ENCODE peak calls at places on chromosome 13, in four cellular contexts. P, Q, V and O are unnamed samples.
A peak's percentile ranks its signal among the peaks of the same experiment; 100 is the strongest.

GRCh38 chr13:107964356-107964755 is 251.0 kb downstream of the LIG4 start:
- DNase-seq in P (no peak), Q (no peak), V (no peak), O (no peak)

GRCh38 chr13:50213526-50213925 is 198.3 kb downstream of the KCNRG start:
- DNase-seq in P (no peak), Q (no peak), V (no peak), O (no peak)

GRCh38 chr13:29954082-29955043 is 103.9 kb upstream of the UBL3 start:
- DNase-seq in P (no peak), Q (peak; percentile 51), V (no peak), O (no peak)

GRCh38 chr13:75481176-75482069 is 546 bp downstream of the TBC1D4 start:
- DNase-seq in P (no peak), Q (peak; percentile 24), V (peak; percentile 24), O (no peak)

GRCh38 chr13:103431880-103432279 is 365.7 kb upstream of the SLC10A2 start:
- DNase-seq in P (no peak), Q (no peak), V (no peak), O (no peak)

GRCh38 chr13:37621811-37622361 is 23.3 kb upstream of the POSTN start:
- DNase-seq in P (no peak), Q (no peak), V (no peak), O (no peak)

GRCh38 chr13:85798999-85799646 is at the start of gene SLITRK6:
- DNase-seq in P (no peak), Q (no peak), V (no peak), O (no peak)

GRCh38 chr13:76014618-76015315 is 378.6 kb downstream of the LMO7 start:
- DNase-seq in P (no peak), Q (no peak), V (no peak), O (no peak)

GRCh38 chr13:110226051-110226562 is 80.8 kb downstream of the COL4A1 start:
- DNase-seq in P (no peak), Q (no peak), V (no peak), O (no peak)

GRCh38 chr13:71867101-71867814 is at the start of gene DACH1:
- DNase-seq in P (peak; percentile 59), Q (peak; percentile 53), V (peak; percentile 71), O (no peak)

GRCh38 chr13:31111136-31111535 is 50.6 kb downstream of the HSPH1 start:
- DNase-seq in P (no peak), Q (no peak), V (no peak), O (no peak)

GRCh38 chr13:114009590-114010400 is 35.9 kb upstream of the C13orf46 start:
- DNase-seq in P (no peak), Q (no peak), V (no peak), O (no peak)

GRCh38 chr13:21014666-21015170 is 46.7 kb downstream of the LATS2 start:
- DNase-seq in P (no peak), Q (no peak), V (no peak), O (no peak)

GRCh38 chr13:114314074-114314912 is at the start of gene CHAMP1:
- DNase-seq in P (peak; percentile 92), Q (peak; percentile 95), V (peak; percentile 97), O (no peak)

GRCh38 chr13:113958373-113958772 is 15.5 kb downstream of the C13orf46 start:
- DNase-seq in P (no peak), Q (no peak), V (no peak), O (no peak)

GRCh38 chr13:76383671-76384461 is 502.3 kb downstream of the KCTD12 start:
- DNase-seq in P (no peak), Q (peak; percentile 30), V (peak; percentile 7), O (no peak)

GRCh38 chr13:47437411-47437810 is 540.6 kb upstream of the HTR2A start:
- DNase-seq in P (no peak), Q (no peak), V (no peak), O (no peak)

GRCh38 chr13:108595416-108596257 is 33.8 kb upstream of the MYO16 start:
- DNase-seq in P (no peak), Q (no peak), V (no peak), O (no peak)

GRCh38 chr13:45481688-45482087 is 16.9 kb downstream of the COG3 start:
- DNase-seq in P (no peak), Q (no peak), V (no peak), O (no peak)

GRCh38 chr13:73754727-73755292 is 379.4 kb downstream of the KLF12 start:
- DNase-seq in P (no peak), Q (no peak), V (no peak), O (no peak)

GRCh38 chr13:74087304-74087703 is 46.9 kb downstream of the KLF12 start:
- DNase-seq in P (no peak), Q (no peak), V (no peak), O (no peak)

GRCh38 chr13:72561791-72562190 is 165.6 kb downstream of the MZT1 start:
- DNase-seq in P (no peak), Q (no peak), V (no peak), O (no peak)

GRCh38 chr13:25180795-25181537 is 8.9 kb upstream of the AMER2 start:
- DNase-seq in P (no peak), Q (no peak), V (no peak), O (no peak)

GRCh38 chr13:33015791-33016323 is 366 bp upstream of the KL start:
- DNase-seq in P (peak; percentile 51), Q (peak; percentile 21), V (peak; percentile 47), O (no peak)

GRCh38 chr13:47794963-47795362 is 206.1 kb downstream of the SUCLA2 start:
- DNase-seq in P (no peak), Q (no peak), V (no peak), O (no peak)

GRCh38 chr13:111854403-111854802 is 212.5 kb upstream of the SOX1 start:
- DNase-seq in P (no peak), Q (no peak), V (no peak), O (peak; percentile 80)

GRCh38 chr13:99842379-99842778 is 129.2 kb downstream of the ZIC5 start:
- DNase-seq in P (no peak), Q (no peak), V (no peak), O (no peak)

GRCh38 chr13:24038405-24038804 is 122.1 kb upstream of the SPATA13 start:
- DNase-seq in P (no peak), Q (no peak), V (no peak), O (no peak)

GRCh38 chr13:22915442-22916082 is 265.2 kb upstream of the SGCG start:
- DNase-seq in P (no peak), Q (peak; percentile 46), V (peak; percentile 68), O (no peak)

GRCh38 chr13:101258071-101258470 is 158.2 kb downstream of the NALCN start:
- DNase-seq in P (no peak), Q (no peak), V (no peak), O (no peak)

GRCh38 chr13:51549593-51549992 is 34.7 kb upstream of the WDFY2 start:
- DNase-seq in P (no peak), Q (no peak), V (no peak), O (no peak)

GRCh38 chr13:31172535-31172934 is 10.8 kb upstream of the HSPH1 start:
- DNase-seq in P (no peak), Q (no peak), V (no peak), O (no peak)

DNA sequence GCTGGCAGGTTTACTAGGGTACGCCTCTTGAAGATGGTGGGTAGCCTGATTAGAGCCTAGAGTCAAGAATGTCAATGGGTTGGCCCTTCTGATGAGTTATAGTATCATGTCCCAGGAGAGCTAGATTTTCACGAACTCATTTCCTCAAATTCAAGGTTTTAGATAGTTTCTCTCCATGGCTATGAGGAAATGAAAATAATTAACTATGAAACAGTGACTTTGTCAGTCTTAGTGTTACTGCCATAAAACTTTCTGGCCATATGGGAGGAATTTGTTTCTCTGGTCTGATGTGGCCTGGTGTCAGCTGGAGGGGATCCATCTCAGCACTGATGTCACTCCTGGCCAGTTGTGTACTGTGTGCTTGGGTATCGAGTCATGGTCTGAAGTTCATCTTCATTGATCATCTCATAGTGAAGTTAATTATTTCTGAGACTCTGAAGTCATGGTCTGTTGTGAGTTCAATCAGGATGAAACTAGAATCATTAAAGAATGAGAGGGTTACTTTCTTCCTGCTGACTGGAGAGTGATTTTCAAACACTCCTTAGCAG is 49.4 kb upstream of the TNFSF11 start:
- DNase-seq in P (no peak), Q (no peak), V (no peak), O (no peak)
- TF ChIP-seq POLR2A in P (no peak), Q (no peak), V (no peak), O (no peak)

GRCh38 chr13:53237696-53238095 is 209.1 kb downstream of the OLFM4 start:
- DNase-seq in P (no peak), Q (no peak), V (no peak), O (no peak)
- TF ChIP-seq POLR2AphosphoS5 in P (no peak), Q (no peak), V (no peak), O (no peak)

DNA sequence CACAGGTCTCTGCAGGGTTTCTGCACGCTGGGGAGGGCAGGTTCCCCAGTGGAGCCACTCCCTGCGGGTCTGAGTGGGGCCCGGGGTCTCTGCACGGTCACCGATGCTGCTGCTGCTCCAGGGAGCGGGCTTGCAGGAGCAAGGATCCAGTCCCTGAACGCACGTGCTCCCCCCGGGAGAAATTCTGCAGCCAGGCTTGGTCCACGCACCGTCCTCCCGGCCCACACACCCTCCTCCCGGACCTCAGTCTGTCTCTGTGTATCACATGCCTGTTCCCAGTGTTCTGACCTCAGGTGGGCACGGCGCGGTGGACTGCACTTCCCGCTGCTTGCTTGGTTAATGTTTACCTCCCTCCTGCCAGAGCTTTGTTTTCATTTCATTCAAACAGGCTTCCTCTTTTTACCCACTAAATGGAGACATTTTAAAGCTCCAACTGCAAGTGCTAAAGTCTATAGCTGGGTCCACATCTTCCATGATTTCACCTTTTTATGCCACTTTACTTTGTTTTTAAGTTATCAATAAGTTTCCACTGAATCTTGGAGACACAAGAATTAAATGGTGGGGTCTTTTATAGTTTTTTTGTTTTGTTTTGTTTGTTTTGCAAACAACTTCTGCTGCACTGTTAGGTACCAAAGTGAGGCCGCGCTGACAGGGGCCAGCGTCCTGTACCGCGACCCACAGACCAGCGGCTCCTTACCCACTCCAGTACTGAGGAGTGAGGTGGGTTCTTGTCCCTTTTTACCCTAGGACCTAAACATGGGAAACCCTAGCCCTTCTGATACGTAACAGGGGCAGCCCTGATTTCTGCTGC is 76.0 kb upstream of the MCF2L start:
- DNase-seq in P (no peak), Q (no peak), V (peak; percentile 52), O (no peak)
- H3K27ac ChIP-seq in P (peak overlapping the region; percentile 58), Q (no peak overlapping the region), V (peak overlapping the region; percentile 38), O (no peak overlapping the region)

DNA sequence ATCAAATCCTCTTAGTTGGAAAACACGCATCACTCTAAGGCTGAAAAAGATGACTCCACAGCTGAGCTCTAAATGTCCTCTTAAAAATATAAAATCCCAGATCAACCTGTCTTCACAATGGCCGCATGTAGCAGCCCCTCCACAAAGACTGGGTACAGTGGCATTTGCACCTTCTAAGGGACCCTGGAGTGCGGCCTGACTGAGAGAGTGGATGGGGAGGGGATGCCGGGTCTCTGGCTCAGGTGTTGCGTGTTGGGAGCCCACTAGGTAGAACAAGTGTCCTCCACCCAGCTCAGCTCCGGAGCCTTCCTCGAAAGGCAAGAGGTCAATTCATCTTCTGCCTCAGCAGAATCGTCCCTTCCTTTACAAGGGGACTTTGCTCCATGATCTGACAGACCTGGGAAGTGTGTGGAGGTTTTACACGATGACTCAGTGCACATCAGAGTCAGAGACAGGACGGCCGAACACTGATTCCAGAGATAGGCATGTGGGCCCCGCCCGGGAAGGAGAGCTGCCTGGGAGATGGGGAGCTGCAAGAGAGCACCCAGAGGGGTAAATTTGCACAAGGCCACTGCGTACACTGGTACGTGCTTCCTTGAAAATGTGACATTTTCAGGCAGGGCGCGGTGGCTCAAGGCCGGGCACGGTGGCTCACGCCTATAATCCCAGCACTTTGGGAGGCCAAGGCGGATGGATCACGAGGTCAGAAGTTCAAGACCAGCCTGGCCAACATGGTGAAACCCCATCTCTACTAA is 23.5 kb upstream of the SLC15A1 start:
- DNase-seq in P (no peak), Q (no peak), V (peak; percentile 82), O (no peak)
- TF ChIP-seq POLR2A in P (no peak), Q (no peak), V (no peak), O (no peak)

GRCh38 chr13:41456768-41457588 is at the start of gene RGCC:
- DNase-seq in P (no peak), Q (peak; percentile 86), V (peak; percentile 82), O (no peak)
- TF ChIP-seq POLR2AphosphoS5 in P (no peak), Q (peak; percentile 97), V (peak; percentile 58), O (peak; percentile 30)

GRCh38 chr13:105587786-105588185 is 947.7 kb downstream of the EFNB2 start:
- DNase-seq in P (no peak), Q (no peak), V (no peak), O (no peak)
- H3K27ac ChIP-seq in P (no peak overlapping the region), Q (no peak overlapping the region), V (no peak overlapping the region), O (no peak overlapping the region)